ENCODE peak calls at places on chromosomes 11 and 22, in nine cellular contexts. T is K562, Q is cardiac muscle cell, E is AG04450, Y is astrocyte of the cerebellum, G is AG04449, J is endothelial cell of umbilical vein, C is fibroblast of lung, O is left ventricle myocardium inferior. X is an unnamed sample.

GRCh38 chr11:105960252-105961245 is 61.5 kb downstream of the MSANTD4 start:
- DNase-seq in T (peak), Q (no peak), E (no peak), Y (no peak), G (no peak), J (no peak), C (no peak), O (no peak), X (no peak)

GRCh38 chr11:27443746-27444465 is 28.7 kb downstream of the LGR4 start:
- DNase-seq in T (no peak), Q (no peak), E (no peak), Y (no peak), G (no peak), J (no peak), C (no peak), O (no peak), X (no peak)

GRCh38 chr11:124938206-124938765 is 2.4 kb upstream of the HEPACAM start:
- DNase-seq in T (no peak), Q (no peak), E (no peak), Y (no peak), G (no peak), J (no peak), C (no peak), O (no peak), X (no peak)

GRCh38 chr11:66967670-66968425 is 7.3 kb upstream of the C11orf86 start:
- DNase-seq in T (peak), Q (no peak), E (no peak), Y (no peak), G (no peak), J (peak), C (peak), O (no peak), X (no peak)

GRCh38 chr11:5808500-5809121 is at the start of gene OR52N2:
- DNase-seq in T (peak), Q (peak), E (peak), Y (peak), G (peak), J (peak), C (peak), O (peak), X (peak)

GRCh38 chr22:30486661-30487115 is 14.9 kb upstream of the SEC14L3 start:
- DNase-seq in T (no peak), Q (no peak), E (no peak), Y (no peak), G (no peak), J (no peak), C (no peak), O (no peak), X (no peak)

GRCh38 chr11:118912742-118913410 is 12.8 kb downstream of the BCL9L start:
- DNase-seq in T (no peak), Q (no peak), E (no peak), Y (no peak), G (no peak), J (peak), C (peak), O (no peak), X (no peak)

GRCh38 chr22:36246718-36247117 is 6.2 kb upstream of the APOL1 start:
- DNase-seq in T (no peak), Q (no peak), E (no peak), Y (no peak), G (no peak), J (no peak), C (no peak), O (no peak), X (no peak)

GRCh38 chr11:45178890-45179663 is 32.6 kb downstream of the PRDM11 start:
- DNase-seq in T (no peak), Q (no peak), E (no peak), Y (no peak), G (peak), J (peak), C (peak), O (no peak), X (no peak)

GRCh38 chr11:45676522-45677095 is 11.2 kb upstream of the CHST1 start:
- DNase-seq in T (no peak), Q (no peak), E (no peak), Y (no peak), G (no peak), J (no peak), C (no peak), O (no peak), X (no peak)

GRCh38 chr11:18011633-18012313 is 1.1 kb downstream of the SERGEF start:
- DNase-seq in T (no peak), Q (no peak), E (no peak), Y (no peak), G (no peak), J (no peak), C (no peak), O (no peak), X (no peak)

GRCh38 chr11:10303558-10304363 is 1.1 kb upstream of the ADM start:
- DNase-seq in T (no peak), Q (peak), E (no peak), Y (no peak), G (no peak), J (peak), C (peak), O (peak), X (no peak)

GRCh38 chr11:544817-545166 is 7.5 kb downstream of the LRRC56 start:
- DNase-seq in T (no peak), Q (no peak), E (no peak), Y (no peak), G (no peak), J (no peak), C (no peak), O (no peak), X (no peak)

GRCh38 chr11:119218141-119218878 is 12.2 kb downstream of the CBL start:
- DNase-seq in T (peak), Q (no peak), E (peak), Y (peak), G (peak), J (peak), C (peak), O (no peak), X (no peak)

GRCh38 chr11:27317751-27318150 is 45.3 kb downstream of the CCDC34 start:
- DNase-seq in T (no peak), Q (no peak), E (no peak), Y (no peak), G (no peak), J (no peak), C (peak), O (no peak), X (no peak)

GRCh38 chr11:82003671-82004148 is 730.0 kb downstream of the FAM181B start:
- DNase-seq in T (no peak), Q (no peak), E (no peak), Y (peak), G (no peak), J (no peak), C (peak), O (no peak), X (no peak)

GRCh38 chr11:45899448-45900174 is 7.5 kb downstream of the FREY1 start:
- DNase-seq in T (peak), Q (peak), E (peak), Y (peak), G (peak), J (peak), C (peak), O (peak), X (peak)

GRCh38 chr22:19869497-19870152 is 15.0 kb upstream of the GNB1L start:
- DNase-seq in T (no peak), Q (no peak), E (no peak), Y (no peak), G (no peak), J (no peak), C (no peak), O (no peak), X (peak)

GRCh38 chr11:128210148-128210940 is 377.0 kb downstream of the ETS1 start:
- DNase-seq in T (no peak), Q (no peak), E (peak), Y (peak), G (peak), J (peak), C (peak), O (no peak), X (no peak)

GRCh38 chr11:124586247-124586860 is 16.6 kb downstream of the OR8A1 start:
- DNase-seq in T (peak), Q (peak), E (peak), Y (peak), G (peak), J (peak), C (peak), O (peak), X (no peak)

GRCh38 chr22:38017272-38017920 is 33.0 kb upstream of the SOX10 start:
- DNase-seq in T (no peak), Q (no peak), E (no peak), Y (no peak), G (no peak), J (peak), C (peak), O (peak), X (peak)

GRCh38 chr11:114296190-114296978 is at the start of gene NNMT:
- DNase-seq in T (peak), Q (no peak), E (peak), Y (peak), G (peak), J (peak), C (peak), O (peak), X (peak)

GRCh38 chr11:45285931-45286632 is at the start of gene SYT13:
- DNase-seq in T (no peak), Q (peak), E (no peak), Y (no peak), G (no peak), J (no peak), C (peak), O (no peak), X (no peak)

GRCh38 chr11:115164774-115165173 is 339.4 kb downstream of the CADM1 start:
- DNase-seq in T (no peak), Q (no peak), E (no peak), Y (peak), G (no peak), J (no peak), C (peak), O (no peak), X (no peak)

GRCh38 chr11:75626692-75627536 is 41.9 kb downstream of the MAP6 start:
- DNase-seq in T (no peak), Q (no peak), E (no peak), Y (no peak), G (no peak), J (no peak), C (peak), O (no peak), X (no peak)

GRCh38 chr11:46181843-46182424 is 60.7 kb upstream of the PHF21A start:
- DNase-seq in T (no peak), Q (no peak), E (no peak), Y (no peak), G (no peak), J (no peak), C (no peak), O (no peak), X (no peak)

GRCh38 chr11:95991101-95991500 is 67.2 kb upstream of the MTMR2 start:
- DNase-seq in T (no peak), Q (no peak), E (no peak), Y (no peak), G (no peak), J (no peak), C (peak), O (no peak), X (no peak)

GRCh38 chr22:19723165-19723989 is at the start of gene GP1BB:
- DNase-seq in T (peak), Q (peak), E (no peak), Y (no peak), G (no peak), J (peak), C (peak), O (peak), X (no peak)

GRCh38 chr22:23834830-23835772 is 3.7 kb downstream of the DERL3 start:
- DNase-seq in T (no peak), Q (no peak), E (no peak), Y (no peak), G (no peak), J (no peak), C (no peak), O (peak), X (peak)

GRCh38 chr11:45754746-45755145 is 50.2 kb upstream of the SLC35C1 start:
- DNase-seq in T (no peak), Q (no peak), E (no peak), Y (no peak), G (no peak), J (no peak), C (peak), O (no peak), X (no peak)

GRCh38 chr11:67629386-67630229 is at the start of gene NUDT8:
- DNase-seq in T (peak), Q (peak), E (no peak), Y (peak), G (no peak), J (peak), C (peak), O (peak), X (peak)

GRCh38 chr11:38323961-38324761 is 1726.1 kb upstream of the RAG2 start:
- DNase-seq in T (no peak), Q (no peak), E (no peak), Y (no peak), G (no peak), J (no peak), C (peak), O (no peak), X (no peak)

GRCh38 chr11:86396403-86396802 is 21.7 kb downstream of the CCDC81 start:
- DNase-seq in T (no peak), Q (no peak), E (peak), Y (no peak), G (peak), J (peak), C (peak), O (no peak), X (no peak)

GRCh38 chr11:125621995-125622394 is 3.0 kb upstream of the CHEK1 start:
- DNase-seq in T (no peak), Q (no peak), E (no peak), Y (no peak), G (no peak), J (peak), C (peak), O (no peak), X (no peak)

GRCh38 chr11:1868636-1869291 is 15.9 kb downstream of the LSP1 start:
- DNase-seq in T (no peak), Q (no peak), E (no peak), Y (no peak), G (no peak), J (no peak), C (no peak), O (peak), X (no peak)

GRCh38 chr22:43969021-43969878 is 14.0 kb downstream of the SAMM50 start:
- DNase-seq in T (peak), Q (no peak), E (no peak), Y (no peak), G (no peak), J (no peak), C (no peak), O (no peak), X (peak)

GRCh38 chr11:67213251-67213650 is 53.0 kb upstream of the GRK2 start:
- DNase-seq in T (no peak), Q (no peak), E (no peak), Y (no peak), G (no peak), J (no peak), C (no peak), O (no peak), X (no peak)

GRCh38 chr22:35023692-35024363 is 42.1 kb upstream of the ISX start:
- DNase-seq in T (peak), Q (peak), E (no peak), Y (no peak), G (no peak), J (no peak), C (peak), O (peak), X (peak)

GRCh38 chr11:64918056-64918455 is 1.0 kb upstream of the ATG2A start:
- DNase-seq in T (no peak), Q (peak), E (peak), Y (peak), G (no peak), J (peak), C (peak), O (no peak), X (no peak)

GRCh38 chr11:9748361-9748970 is 84.6 kb downstream of the SWAP70 start:
- DNase-seq in T (peak), Q (peak), E (no peak), Y (peak), G (no peak), J (peak), C (peak), O (no peak), X (no peak)

GRCh38 chr11:131370901-131371790 is 731 bp downstream of the NTM start:
- DNase-seq in T (no peak), Q (no peak), E (no peak), Y (no peak), G (no peak), J (no peak), C (no peak), O (no peak), X (no peak)

GRCh38 chr11:131371791-131372104 is 1.3 kb downstream of the NTM start:
- DNase-seq in T (no peak), Q (no peak), E (no peak), Y (no peak), G (no peak), J (no peak), C (no peak), O (no peak), X (no peak)

GRCh38 chr11:131373756-131374155 is 3.3 kb downstream of the NTM start:
- DNase-seq in T (no peak), Q (no peak), E (no peak), Y (no peak), G (no peak), J (no peak), C (no peak), O (no peak), X (no peak)

GRCh38 chr11:131373326-131373725 is 2.9 kb downstream of the NTM start:
- DNase-seq in T (no peak), Q (no peak), E (no peak), Y (no peak), G (no peak), J (no peak), C (no peak), O (no peak), X (no peak)

DNA sequence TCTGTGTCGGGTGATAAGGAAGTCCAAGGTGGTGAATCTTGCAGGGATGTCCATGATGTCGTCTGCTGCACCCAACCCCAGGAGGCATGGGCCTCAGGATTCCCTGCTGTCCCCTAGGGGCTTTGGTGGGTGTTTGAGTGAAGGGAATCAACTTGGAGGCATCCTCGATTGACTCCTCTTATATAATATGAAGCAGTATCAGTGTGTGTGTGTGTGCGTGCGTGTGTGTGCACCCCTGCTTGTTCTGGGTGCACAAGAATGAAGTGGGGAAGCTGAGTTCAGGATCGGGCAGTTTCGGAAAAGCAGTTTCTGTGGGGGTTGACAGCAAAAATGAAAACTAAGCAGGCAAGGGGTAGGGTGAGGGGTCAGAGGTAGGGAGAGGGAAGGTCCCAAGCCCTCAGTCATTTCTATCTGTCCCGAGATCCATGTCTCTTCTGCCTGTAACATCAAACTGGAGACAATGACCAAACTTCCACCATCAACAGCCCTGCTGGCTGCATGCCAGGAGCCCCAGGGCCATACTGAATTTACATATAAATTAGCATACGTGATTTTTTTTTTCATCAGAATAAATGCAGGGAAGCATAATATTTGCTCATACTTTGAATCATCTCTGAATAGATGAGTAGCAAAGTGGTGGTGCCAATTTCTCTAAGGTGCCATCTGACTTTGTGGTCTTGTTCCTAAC is 2.0 kb downstream of the NTM start:
- DNase-seq in T (no peak), Q (no peak), E (no peak), Y (no peak), G (no peak), J (no peak), C (no peak), O (no peak), X (no peak)
- H3K4me3 ChIP-seq in T (no peak), Q (no peak), E (no peak), Y (no peak), G (no peak), J (no peak), C (no peak), O (no peak), X (no peak)

GRCh38 chr11:84498016-84498415 is 1129.1 kb downstream of the DLG2 start:
- DNase-seq in T (no peak), Q (no peak), E (no peak), Y (no peak), G (peak), J (no peak), C (peak), O (no peak), X (no peak)
- H3K4me3 ChIP-seq in T (no peak), Q (no peak), E (no peak), Y (no peak), G (no peak), J (no peak), C (no peak), O (no peak), X (no peak)

GRCh38 chr22:40853330-40853729 is 3.1 kb downstream of the ST13 start:
- DNase-seq in T (no peak), Q (no peak), E (no peak), Y (no peak), G (no peak), J (no peak), C (no peak), O (no peak), X (no peak)
- H3K4me3 ChIP-seq in T (peak), Q (no peak), E (no peak), Y (no peak), G (no peak), J (no peak), C (peak), O (peak), X (peak)

DNA sequence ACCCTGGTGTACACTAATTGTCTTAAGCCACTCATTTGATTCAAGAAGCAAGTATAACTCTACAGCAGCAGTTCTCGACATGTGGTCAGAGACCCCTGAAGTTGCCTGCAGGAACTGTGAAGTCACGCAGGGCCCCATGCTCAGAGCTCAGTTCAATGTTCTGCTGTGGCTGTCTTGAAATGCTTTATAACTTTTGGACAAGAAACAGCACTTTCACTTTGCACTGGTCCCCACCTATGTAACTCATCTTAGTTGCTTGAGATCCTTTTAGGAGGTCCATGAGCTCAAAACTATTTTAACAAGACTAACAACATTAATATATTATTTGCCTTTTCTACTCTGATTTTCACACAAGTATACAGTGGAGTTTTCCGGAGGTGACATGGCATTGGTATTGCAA is 64.7 kb downstream of the PRR5L start:
- DNase-seq in T (no peak), Q (no peak), E (no peak), Y (no peak), G (no peak), J (no peak), C (no peak), O (no peak), X (no peak)
- H3K4me3 ChIP-seq in T (no peak), Q (no peak), E (no peak), Y (no peak), G (no peak), J (no peak), C (no peak), O (no peak), X (no peak)

DNA sequence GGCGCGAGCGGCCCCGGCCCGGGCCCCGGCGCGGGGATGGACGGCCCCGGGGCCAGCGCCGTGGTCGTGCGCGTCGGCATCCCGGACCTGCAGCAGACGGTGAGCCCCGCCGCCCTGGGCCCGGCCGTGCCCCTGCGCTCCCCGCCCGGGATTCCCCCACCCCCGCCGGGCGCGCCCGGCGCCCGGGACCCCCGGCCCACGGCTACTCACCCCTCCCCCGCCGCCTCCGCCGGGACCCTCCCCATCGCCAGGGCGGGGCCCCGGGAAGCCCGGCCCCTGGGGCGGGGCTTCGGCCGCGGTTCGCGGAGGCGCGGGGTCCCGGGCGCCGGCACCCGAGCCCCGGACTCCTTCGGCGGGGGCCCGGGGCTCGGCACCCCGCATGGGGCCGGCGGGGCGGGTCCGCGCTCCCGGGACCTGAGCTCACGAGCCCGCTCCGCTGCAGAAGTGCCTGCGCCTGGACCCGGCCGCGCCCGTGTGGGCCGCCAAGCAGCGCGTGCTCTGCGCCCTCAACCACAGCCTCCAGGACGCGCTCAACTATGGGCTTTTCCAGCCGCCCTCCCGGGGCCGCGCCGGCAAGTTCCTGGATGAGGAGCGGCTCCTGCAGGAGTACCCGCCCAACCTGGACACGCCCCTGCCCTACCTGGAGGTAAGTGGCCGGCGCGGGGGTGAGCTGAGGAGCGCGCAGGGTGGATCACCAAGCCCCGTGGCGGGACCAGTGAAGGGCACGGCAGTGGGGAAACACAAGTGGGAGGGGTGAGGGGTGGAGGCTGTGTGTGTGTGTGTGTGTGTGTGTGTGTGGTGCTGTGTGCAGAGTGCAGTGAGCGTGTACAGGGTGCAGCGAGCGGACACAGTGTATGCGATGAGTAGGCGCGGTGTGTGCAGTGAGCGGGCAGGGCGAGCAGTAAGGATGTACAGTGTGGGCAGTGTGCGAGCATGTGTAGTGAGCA is 2.3 kb downstream of the SHANK3 start:
- DNase-seq in T (peak), Q (peak), E (no peak), Y (no peak), G (no peak), J (no peak), C (peak), O (no peak), X (peak)
- H3K4me3 ChIP-seq in T (peak), Q (peak), E (peak), Y (peak), G (peak), J (peak), C (no peak), O (peak), X (peak)